ENCODE peak calls at places on chromosome 5, in seven cellular contexts. One of them, this sample, is unnamed.

GRCh38 chr5:172564187-172564586 is 76.9 kb upstream of the NEURL1B start:
- DNase-seq in A673: no peak
- DNase-seq in hepatocyte: peak
- DNase-seq in astrocyte: no peak
- DNase-seq in MM.1S: no peak
- DNase-seq in GM23248: no peak
- DNase-seq in PC-3: no peak
- DNase-seq in this sample: no peak

GRCh38 chr5:88118179-88118578 is 150.5 kb downstream of the TMEM161B start:
- DNase-seq in hepatocyte: no peak
- DNase-seq in A673: no peak
- DNase-seq in PC-3: no peak
- DNase-seq in GM23248: no peak
- DNase-seq in MM.1S: no peak
- DNase-seq in astrocyte: no peak
- DNase-seq in this sample: no peak

GRCh38 chr5:161851691-161852299 is 3.9 kb downstream of the GABRA1 start:
- DNase-seq in hepatocyte: peak
- DNase-seq in astrocyte: no peak
- DNase-seq in MM.1S: peak
- DNase-seq in PC-3: peak
- DNase-seq in A673: no peak
- DNase-seq in GM23248: peak
- DNase-seq in this sample: peak

GRCh38 chr5:1162729-1163128 is 38.7 kb upstream of the SLC6A19 start:
- DNase-seq in GM23248: no peak
- DNase-seq in astrocyte: no peak
- DNase-seq in MM.1S: no peak
- DNase-seq in hepatocyte: no peak
- DNase-seq in A673: no peak
- DNase-seq in PC-3: no peak
- DNase-seq in this sample: no peak

GRCh38 chr5:77239126-77239741 is 28.8 kb downstream of the PDE8B start:
- DNase-seq in GM23248: peak
- DNase-seq in PC-3: peak
- DNase-seq in A673: peak
- DNase-seq in MM.1S: peak
- DNase-seq in astrocyte: no peak
- DNase-seq in hepatocyte: no peak
- DNase-seq in this sample: no peak

GRCh38 chr5:112205840-112206239 is 213.2 kb downstream of the EPB41L4A start:
- DNase-seq in GM23248: no peak
- DNase-seq in MM.1S: no peak
- DNase-seq in hepatocyte: no peak
- DNase-seq in PC-3: no peak
- DNase-seq in A673: no peak
- DNase-seq in astrocyte: no peak
- DNase-seq in this sample: no peak

GRCh38 chr5:147481376-147481775 is 28.5 kb downstream of the DPYSL3 start:
- DNase-seq in hepatocyte: no peak
- DNase-seq in PC-3: no peak
- DNase-seq in A673: no peak
- DNase-seq in astrocyte: peak
- DNase-seq in MM.1S: no peak
- DNase-seq in GM23248: peak
- DNase-seq in this sample: no peak

GRCh38 chr5:72106922-72107873 is at the start of gene MAP1B:
- DNase-seq in astrocyte: peak
- DNase-seq in A673: peak
- DNase-seq in MM.1S: no peak
- DNase-seq in PC-3: peak
- DNase-seq in hepatocyte: peak
- DNase-seq in GM23248: peak
- DNase-seq in this sample: no peak

GRCh38 chr5:67047180-67047579 is 149.4 kb downstream of the CD180 start:
- DNase-seq in hepatocyte: no peak
- DNase-seq in A673: no peak
- DNase-seq in MM.1S: no peak
- DNase-seq in GM23248: no peak
- DNase-seq in PC-3: no peak
- DNase-seq in astrocyte: no peak
- DNase-seq in this sample: no peak

GRCh38 chr5:72604111-72604792 is 97.0 kb upstream of the ZNF366 start:
- DNase-seq in astrocyte: no peak
- DNase-seq in A673: no peak
- DNase-seq in PC-3: no peak
- DNase-seq in MM.1S: no peak
- DNase-seq in hepatocyte: no peak
- DNase-seq in GM23248: no peak
- DNase-seq in this sample: no peak

GRCh38 chr5:153818626-153819025 is 220.1 kb downstream of the FAM114A2 start:
- DNase-seq in astrocyte: no peak
- DNase-seq in A673: no peak
- DNase-seq in MM.1S: no peak
- DNase-seq in GM23248: peak
- DNase-seq in PC-3: no peak
- DNase-seq in hepatocyte: no peak
- DNase-seq in this sample: no peak

GRCh38 chr5:96893342-96893741 is 17.0 kb downstream of the ERAP2 start:
- DNase-seq in astrocyte: peak
- DNase-seq in MM.1S: no peak
- DNase-seq in GM23248: peak
- DNase-seq in PC-3: peak
- DNase-seq in A673: peak
- DNase-seq in hepatocyte: peak
- DNase-seq in this sample: no peak

GRCh38 chr5:154482528-154483449 is 4.8 kb upstream of the HAND1 start:
- DNase-seq in MM.1S: no peak
- DNase-seq in GM23248: no peak
- DNase-seq in A673: no peak
- DNase-seq in astrocyte: no peak
- DNase-seq in PC-3: no peak
- DNase-seq in hepatocyte: peak
- DNase-seq in this sample: no peak

GRCh38 chr5:43428034-43428712 is 16.0 kb upstream of the CCL28 start:
- DNase-seq in astrocyte: peak
- DNase-seq in GM23248: peak
- DNase-seq in MM.1S: no peak
- DNase-seq in PC-3: peak
- DNase-seq in hepatocyte: no peak
- DNase-seq in A673: no peak
- DNase-seq in this sample: no peak

GRCh38 chr5:53373420-53374188 is 106.8 kb upstream of the FST start:
- DNase-seq in GM23248: peak
- DNase-seq in MM.1S: no peak
- DNase-seq in astrocyte: peak
- DNase-seq in A673: no peak
- DNase-seq in PC-3: no peak
- DNase-seq in hepatocyte: no peak
- DNase-seq in this sample: no peak

GRCh38 chr5:14526493-14526892 is 55.1 kb upstream of the OTULINL start:
- DNase-seq in A673: no peak
- DNase-seq in PC-3: no peak
- DNase-seq in astrocyte: no peak
- DNase-seq in hepatocyte: no peak
- DNase-seq in MM.1S: no peak
- DNase-seq in GM23248: no peak
- DNase-seq in this sample: no peak

GRCh38 chr5:179371123-179371515 is 25.9 kb upstream of the ADAMTS2 start:
- DNase-seq in PC-3: no peak
- DNase-seq in MM.1S: no peak
- DNase-seq in GM23248: no peak
- DNase-seq in astrocyte: no peak
- DNase-seq in A673: no peak
- DNase-seq in hepatocyte: no peak
- DNase-seq in this sample: no peak

GRCh38 chr5:132394681-132395259 is 25.3 kb downstream of the SLC22A5 start:
- DNase-seq in PC-3: no peak
- DNase-seq in MM.1S: no peak
- DNase-seq in GM23248: no peak
- DNase-seq in hepatocyte: no peak
- DNase-seq in A673: no peak
- DNase-seq in astrocyte: no peak
- DNase-seq in this sample: no peak

GRCh38 chr5:171312129-171312819 is 3.2 kb downstream of the TLX3 start:
- DNase-seq in PC-3: no peak
- DNase-seq in GM23248: no peak
- DNase-seq in MM.1S: no peak
- DNase-seq in astrocyte: no peak
- DNase-seq in A673: no peak
- DNase-seq in hepatocyte: no peak
- DNase-seq in this sample: no peak
- TF ChIP-seq EZH2 in PC-3: peak
- TF ChIP-seq EZH2 in GM23248: no peak
- TF ChIP-seq EZH2 in MM.1S: no peak
- TF ChIP-seq EZH2 in astrocyte: peak
- TF ChIP-seq EZH2 in A673: peak
- TF ChIP-seq EZH2 in hepatocyte: no peak
- TF ChIP-seq EZH2 in this sample: no peak

GRCh38 chr5:180787025-180787424 is 15.6 kb downstream of the MGAT1 start:
- DNase-seq in MM.1S: no peak
- DNase-seq in GM23248: peak
- DNase-seq in A673: no peak
- DNase-seq in PC-3: no peak
- DNase-seq in hepatocyte: no peak
- DNase-seq in astrocyte: no peak
- DNase-seq in this sample: no peak

GRCh38 chr5:180785151-180785781 is 17.3 kb downstream of the MGAT1 start:
- DNase-seq in hepatocyte: no peak
- DNase-seq in A673: no peak
- DNase-seq in PC-3: peak
- DNase-seq in astrocyte: peak
- DNase-seq in GM23248: peak
- DNase-seq in MM.1S: no peak
- DNase-seq in this sample: no peak

GRCh38 chr5:180784497-180785097 is 18.0 kb downstream of the MGAT1 start:
- DNase-seq in GM23248: peak
- DNase-seq in A673: peak
- DNase-seq in PC-3: peak
- DNase-seq in hepatocyte: peak
- DNase-seq in MM.1S: peak
- DNase-seq in astrocyte: peak
- DNase-seq in this sample: peak

GRCh38 chr5:180786398-180787005 is 16.1 kb downstream of the MGAT1 start:
- DNase-seq in hepatocyte: no peak
- DNase-seq in astrocyte: no peak
- DNase-seq in PC-3: no peak
- DNase-seq in MM.1S: no peak
- DNase-seq in A673: no peak
- DNase-seq in GM23248: peak
- DNase-seq in this sample: no peak

DNA sequence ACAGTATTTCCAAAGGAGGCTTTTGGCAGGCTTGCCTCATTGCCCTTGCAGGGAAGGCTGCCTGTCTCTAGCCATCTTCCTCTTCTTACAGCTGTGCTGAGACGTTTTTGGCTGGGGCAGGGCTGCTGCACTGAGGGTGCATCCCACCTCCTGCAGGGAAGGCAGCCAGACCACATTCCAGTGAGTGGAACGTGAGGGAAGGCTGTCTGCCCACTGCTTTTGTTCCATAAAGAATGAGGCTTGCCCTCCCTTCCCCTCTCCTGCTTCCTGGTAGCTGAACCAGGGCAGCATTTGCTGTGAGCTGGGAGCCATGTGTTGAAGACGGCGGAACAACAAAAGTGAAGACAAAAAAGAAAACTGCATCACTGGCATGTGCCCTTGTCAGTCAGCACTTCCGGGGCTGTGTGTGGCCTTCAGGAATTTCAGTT is 16.8 kb downstream of the MGAT1 start:
- DNase-seq in PC-3: peak
- DNase-seq in GM23248: peak
- DNase-seq in MM.1S: no peak
- DNase-seq in astrocyte: peak
- DNase-seq in A673: peak
- DNase-seq in hepatocyte: peak
- DNase-seq in this sample: no peak
- H3K27ac ChIP-seq in PC-3: peak
- H3K27ac ChIP-seq in GM23248: peak
- H3K27ac ChIP-seq in MM.1S: no peak
- H3K27ac ChIP-seq in astrocyte: peak
- H3K27ac ChIP-seq in A673: no peak
- H3K27ac ChIP-seq in hepatocyte: peak
- H3K27ac ChIP-seq in this sample: no peak

GRCh38 chr5:84383296-84383815 is 1.3 kb downstream of the EDIL3 start:
- DNase-seq in MM.1S: no peak
- DNase-seq in astrocyte: no peak
- DNase-seq in PC-3: no peak
- DNase-seq in A673: no peak
- DNase-seq in GM23248: peak
- DNase-seq in hepatocyte: no peak
- DNase-seq in this sample: no peak
- TF ChIP-seq EZH2 in MM.1S: no peak
- TF ChIP-seq EZH2 in astrocyte: no peak
- TF ChIP-seq EZH2 in PC-3: no peak
- TF ChIP-seq EZH2 in A673: no peak
- TF ChIP-seq EZH2 in GM23248: peak
- TF ChIP-seq EZH2 in hepatocyte: no peak
- TF ChIP-seq EZH2 in this sample: no peak

DNA sequence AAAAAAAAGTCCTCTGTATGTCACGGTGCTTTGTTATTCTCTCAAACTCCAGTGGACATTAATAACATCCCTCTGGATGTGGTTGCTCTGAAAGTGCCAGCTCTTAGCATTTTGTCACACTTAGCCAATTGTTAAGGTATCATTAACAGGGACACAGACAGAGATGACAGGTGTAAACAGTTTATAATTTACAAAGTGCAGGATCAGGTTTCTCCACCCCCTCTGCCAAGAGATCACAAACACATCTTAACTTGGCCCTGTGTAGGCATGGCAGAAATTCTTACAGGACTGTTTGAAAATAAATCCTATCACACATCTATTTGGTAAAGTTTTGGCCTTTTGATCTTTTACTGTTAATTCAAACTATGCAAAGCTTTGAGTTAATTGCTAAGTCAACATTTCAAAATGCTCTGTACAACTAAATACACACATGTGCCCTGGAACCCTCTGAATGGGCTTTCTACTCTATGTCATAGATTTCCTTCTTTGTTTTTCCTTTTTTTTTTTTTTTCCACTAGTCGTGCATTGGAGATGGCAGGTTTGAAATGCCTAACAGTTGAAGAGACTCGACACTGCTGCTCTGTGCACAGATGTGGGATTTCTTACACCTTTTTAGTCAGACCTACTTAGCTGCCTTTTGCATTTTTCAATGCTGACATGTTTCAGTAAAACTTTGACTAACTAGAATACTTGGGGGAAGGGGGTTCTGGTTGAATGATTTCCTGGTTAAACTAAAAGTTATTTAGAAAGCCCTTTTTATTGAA is 41.7 kb downstream of the SEMA6A start:
- DNase-seq in hepatocyte: peak
- DNase-seq in GM23248: no peak
- DNase-seq in astrocyte: no peak
- DNase-seq in A673: no peak
- DNase-seq in PC-3: no peak
- DNase-seq in MM.1S: no peak
- DNase-seq in this sample: no peak
- H3K27ac ChIP-seq in hepatocyte: peak
- H3K27ac ChIP-seq in GM23248: no peak
- H3K27ac ChIP-seq in astrocyte: no peak
- H3K27ac ChIP-seq in A673: no peak
- H3K27ac ChIP-seq in PC-3: no peak
- H3K27ac ChIP-seq in MM.1S: no peak
- H3K27ac ChIP-seq in this sample: no peak

This sample was measured in SK-N-MC.